ENCODE peak calls at places on chromosomes 3 and 15, in four cellular contexts. W is spleen, L is WERI-Rb-1, N is body of pancreas. S is an unnamed sample. For H3K27me3, the result is how much of the 10 kb centered on the place peaks cover.

GRCh38 chr3:108102420-108103039 is 11.7 kb upstream of the CD47 start:
- DNase-seq in L (no peak), W (no peak), N (no peak), S (no peak)

GRCh38 chr3:15390460-15390859 is 36.9 kb downstream of the METTL6 start:
- DNase-seq in N (no peak), W (no peak), L (no peak), S (no peak)

GRCh38 chr15:69475769-69476358 is 23.2 kb downstream of the RPLP1 start:
- DNase-seq in N (peak), L (peak), W (peak), S (peak)

GRCh38 chr15:98776607-98777281 is 128.4 kb downstream of the IGF1R start:
- DNase-seq in L (peak), W (peak), N (peak), S (peak)

GRCh38 chr3:11136871-11137626 is 17.2 kb upstream of the HRH1 start:
- DNase-seq in N (no peak), W (no peak), L (no peak), S (no peak)

GRCh38 chr15:41975679-41976078 is 3.3 kb upstream of the EHD4 start:
- DNase-seq in N (no peak), L (no peak), W (no peak), S (no peak)

GRCh38 chr3:117736851-117737250 is 1027.3 kb downstream of the TUSC7 start:
- DNase-seq in L (no peak), W (no peak), N (no peak), S (no peak)

GRCh38 chr15:38391186-38391585 is 62.7 kb upstream of the FAM98B start:
- DNase-seq in L (no peak), N (no peak), W (no peak), S (no peak)

GRCh38 chr3:29695201-29695904 is 414.5 kb downstream of the RBMS3 start:
- DNase-seq in W (no peak), N (no peak), L (no peak), S (no peak)

GRCh38 chr15:98315951-98316350 is 332.4 kb upstream of the IGF1R start:
- DNase-seq in W (no peak), L (no peak), N (no peak), S (no peak)

GRCh38 chr3:112013058-112013783 is 14.5 kb downstream of the TAGLN3 start:
- DNase-seq in L (peak), N (peak), W (peak), S (peak)

GRCh38 chr15:91469627-91470567 is 369.8 kb downstream of the SV2B start:
- DNase-seq in L (no peak), N (no peak), W (peak), S (no peak)

GRCh38 chr15:99347609-99348008 is 96.3 kb downstream of the LRRC28 start:
- DNase-seq in N (no peak), L (no peak), W (no peak), S (no peak)

GRCh38 chr3:165082632-165083031 is 4.3 kb upstream of the SI start:
- DNase-seq in L (no peak), N (no peak), W (no peak), S (no peak)

GRCh38 chr3:73342077-73342476 is 280.6 kb downstream of the EBLN2 start:
- DNase-seq in W (no peak), N (no peak), L (no peak), S (no peak)

GRCh38 chr3:9883676-9884554 is 3.9 kb upstream of the CIDEC start:
- DNase-seq in W (no peak), N (no peak), L (no peak), S (no peak)

GRCh38 chr3:14875411-14876175 is 56.8 kb downstream of the FGD5 start:
- DNase-seq in W (no peak), L (no peak), N (no peak), S (no peak)

GRCh38 chr3:149567307-149567861 is 90.4 kb downstream of the WWTR1 start:
- DNase-seq in N (no peak), L (no peak), W (no peak), S (no peak)

GRCh38 chr15:59611277-59612260 is at the start of gene GCNT3:
- DNase-seq in N (peak), W (no peak), L (no peak), S (no peak)

GRCh38 chr3:94593531-94594150 is 530.8 kb downstream of the NSUN3 start:
- DNase-seq in W (no peak), L (no peak), N (no peak), S (no peak)

GRCh38 chr3:103968751-103969150 is 1398.0 kb upstream of the ALCAM start:
- DNase-seq in W (no peak), L (no peak), N (no peak), S (no peak)

GRCh38 chr3:64266065-64266874 is 41.0 kb upstream of the PRICKLE2 start:
- DNase-seq in N (peak), L (no peak), W (no peak), S (no peak)

DNA sequence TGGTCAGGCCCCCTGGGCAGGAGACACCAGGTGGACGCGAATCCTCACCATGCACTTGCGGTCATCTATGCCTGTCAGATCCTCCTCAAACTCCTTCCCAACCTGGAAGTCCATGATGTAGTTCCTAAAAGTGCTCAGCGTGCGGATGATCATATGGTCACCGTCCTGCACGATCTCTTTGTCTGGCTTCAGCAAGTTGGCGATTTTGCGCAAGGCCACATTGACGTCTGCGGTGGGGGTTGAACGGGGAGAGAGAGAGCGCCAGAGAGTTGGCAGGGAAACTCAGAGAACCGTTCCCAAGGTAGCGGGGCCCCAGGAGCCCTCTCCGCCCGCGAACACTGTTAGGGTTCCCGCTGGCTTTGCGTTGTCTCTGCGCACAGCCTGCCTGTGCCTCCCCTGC is 809 bp downstream of the RBP1 start:
- DNase-seq in W (no peak), L (no peak), N (peak), S (peak)
- H3K4me3 ChIP-seq in W (peak), L (no peak), N (peak), S (peak)

DNA sequence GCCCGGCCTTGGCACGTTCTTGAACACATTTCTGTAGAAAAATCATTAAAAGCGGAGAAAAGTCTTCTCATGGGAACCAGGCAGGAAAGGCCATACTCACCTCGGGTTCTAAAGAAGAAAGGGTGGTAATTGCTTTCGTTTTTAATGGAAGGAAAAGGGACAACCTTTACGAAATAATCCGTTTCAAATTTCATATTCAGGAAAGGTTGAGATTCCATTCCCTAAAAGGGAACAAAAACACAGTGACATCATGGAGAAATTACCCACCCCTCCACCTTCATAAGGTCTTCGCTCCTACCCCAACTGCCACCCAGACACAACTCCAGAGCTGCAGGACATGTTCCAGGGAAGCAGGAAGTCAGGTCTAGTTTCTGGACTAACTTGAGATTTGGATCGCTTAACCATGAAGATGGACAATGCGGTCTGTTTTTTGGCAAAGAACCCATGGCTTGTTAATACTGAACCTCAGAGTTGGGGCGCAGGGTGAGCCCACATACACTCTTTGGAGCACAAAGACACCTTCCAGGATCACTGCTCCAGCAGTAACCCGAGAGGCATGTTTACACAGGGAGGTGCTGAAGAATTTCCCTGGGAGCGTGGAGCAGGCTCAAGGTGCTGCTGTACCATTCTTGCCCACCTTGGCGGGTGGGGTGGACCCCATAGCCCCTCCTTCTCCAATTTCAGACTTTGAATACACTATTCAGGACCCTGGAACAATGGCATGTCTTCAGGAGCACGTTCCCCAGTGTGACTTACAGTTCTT is 49.2 kb downstream of the SPATA12 start:
- DNase-seq in N (no peak), W (no peak), L (no peak), S (no peak)
- H3K27me3 ChIP-seq in N (under half), W (under half), L (under half), S (under half)

DNA sequence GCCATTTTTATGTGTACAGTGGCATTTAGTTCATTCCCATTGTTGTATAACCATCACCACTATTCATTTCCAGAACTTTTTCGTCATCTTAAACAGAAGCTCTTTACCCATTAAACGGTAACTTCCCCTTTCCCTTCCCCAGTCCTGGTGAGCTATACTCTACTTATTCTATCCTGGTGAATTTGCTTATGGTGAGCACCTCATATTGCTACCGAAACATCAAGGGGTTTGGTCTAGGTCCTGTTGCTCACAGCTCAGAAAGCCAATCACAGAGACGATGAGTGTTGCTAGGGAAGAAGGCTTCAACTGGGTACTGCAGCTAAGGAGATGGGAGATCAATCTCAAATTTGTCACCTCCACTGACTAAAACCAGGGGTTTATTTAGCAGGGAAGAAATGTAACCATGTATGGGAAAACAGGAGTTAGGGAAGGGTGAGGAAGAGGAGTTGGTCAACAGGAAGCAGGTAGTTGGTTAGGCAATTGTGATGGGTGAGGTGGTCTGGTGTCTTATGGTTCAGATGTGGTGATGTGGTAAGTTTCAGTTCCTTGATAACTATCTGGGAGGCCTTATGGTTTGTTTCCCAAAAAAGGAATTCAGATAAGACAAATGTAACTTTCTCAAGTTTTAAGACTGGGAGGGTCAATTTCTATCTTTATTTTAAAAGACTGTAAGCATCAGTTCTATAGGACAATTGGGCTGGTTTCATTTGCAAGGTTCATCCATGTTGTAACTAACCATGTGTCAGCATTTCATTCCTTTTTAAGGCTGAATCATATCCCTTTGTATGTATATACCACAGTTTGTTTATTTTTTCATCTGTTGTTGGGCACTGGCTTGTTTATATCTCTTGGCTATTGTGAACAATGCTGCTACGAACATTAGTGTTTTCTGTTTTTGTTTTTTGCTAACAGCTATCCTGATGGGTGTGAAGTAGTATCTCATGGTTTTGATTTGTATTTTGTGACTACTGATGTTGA is 24.3 kb downstream of the ARHGAP11B start:
- DNase-seq in W (no peak), N (no peak), L (no peak), S (no peak)
- H3K27ac ChIP-seq in W (no peak), N (no peak), L (no peak), S (no peak)

GRCh38 chr3:97952280-97952679 is 20.0 kb downstream of the RIOX2 start:
- DNase-seq in L (no peak), N (no peak), W (no peak), S (no peak)
- H3K4me3 ChIP-seq in L (no peak), N (no peak), W (no peak), S (no peak)

DNA sequence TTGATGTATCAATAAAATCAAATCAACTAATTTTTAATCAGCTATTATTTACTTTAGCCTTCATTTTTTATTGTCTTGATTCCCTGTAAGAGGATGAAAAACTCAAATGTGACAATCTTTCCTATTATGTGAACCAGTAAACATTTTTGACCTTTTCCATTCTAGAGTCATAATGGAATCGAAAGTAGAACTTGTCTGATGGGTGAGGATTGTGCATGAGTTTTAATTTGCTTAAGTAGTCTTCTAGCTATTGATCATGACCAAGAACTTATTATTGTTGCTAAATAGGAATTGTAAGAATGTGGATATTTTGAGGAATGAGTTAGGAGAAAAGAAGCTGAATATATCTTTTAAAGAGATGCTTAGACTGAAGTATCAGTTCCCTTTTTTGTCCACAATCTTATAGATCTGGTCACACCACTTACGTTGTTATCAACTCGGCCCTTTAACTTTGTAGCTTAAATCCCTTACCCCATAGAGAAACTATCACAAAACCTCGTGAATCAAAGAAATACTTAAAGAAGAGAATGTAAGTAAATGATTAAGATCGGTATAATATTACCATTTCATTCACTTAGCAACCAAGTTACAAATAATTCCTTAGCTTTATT is 147.3 kb downstream of the TP63 start:
- DNase-seq in W (no peak), L (no peak), N (no peak), S (no peak)
- H3K27me3 ChIP-seq in W (under half), L (under half), N (under half), S (under half)

GRCh38 chr3:13479332-13479581 is 849 bp upstream of the HDAC11 start:
- DNase-seq in N (no peak), W (no peak), L (no peak), S (peak)
- H3K27ac ChIP-seq in N (peak), W (peak), L (peak), S (peak)

GRCh38 chr15:83174891-83175290 is 32.7 kb downstream of the HDGFL3 start:
- DNase-seq in N (no peak), L (no peak), W (no peak), S (no peak)
- H3K4me3 ChIP-seq in N (no peak), L (no peak), W (no peak), S (no peak)